ENCODE peak calls at places on chromosome 4, in five cellular contexts. E, Q, Z, N and K are unnamed samples.

GRCh38 chr4:66930216-66930615 is 615.1 kb downstream of the CENPC start:
- DNase-seq in E (no peak), Z (no peak), Q (no peak), N (no peak), K (no peak)

GRCh38 chr4:118904935-118905334 is 16.3 kb downstream of the SYNPO2 start:
- DNase-seq in Q (no peak), N (peak; percentile 59), E (no peak), Z (no peak), K (no peak)

GRCh38 chr4:83560523-83560922 is 24.6 kb downstream of the GPAT3 start:
- DNase-seq in Q (no peak), Z (no peak), E (no peak), N (no peak), K (no peak)

GRCh38 chr4:175253184-175253902 is 335.2 kb downstream of the ADAM29 start:
- DNase-seq in N (no peak), E (no peak), Q (peak; percentile 19), Z (no peak), K (peak; percentile 58)

GRCh38 chr4:156672492-156672891 is 299.1 kb downstream of the PDGFC start:
- DNase-seq in N (peak; percentile 59), Q (no peak), E (no peak), Z (no peak), K (no peak)

GRCh38 chr4:38917481-38918025 is 49.9 kb downstream of the FAM114A1 start:
- DNase-seq in Q (no peak), Z (no peak), E (no peak), N (peak; percentile 13), K (no peak)

GRCh38 chr4:149371021-149371420 is 444.6 kb downstream of the IQCM start:
- DNase-seq in N (peak; percentile 66), Q (peak; percentile 67), Z (peak; percentile 21), E (peak; percentile 34), K (peak; percentile 64)

GRCh38 chr4:139242511-139243051 is 37.4 kb downstream of the MGARP start:
- DNase-seq in Z (no peak), Q (no peak), E (no peak), N (peak; percentile 83), K (no peak)

GRCh38 chr4:54568184-54568583 is 89.6 kb upstream of the KIT start:
- DNase-seq in Q (no peak), Z (no peak), E (no peak), N (peak; percentile 84), K (no peak)

GRCh38 chr4:147550626-147551250 is 66.5 kb upstream of the TMEM184C start:
- DNase-seq in E (no peak), Q (no peak), Z (no peak), N (peak; percentile 88), K (no peak)

GRCh38 chr4:102348701-102349100 is 3.4 kb upstream of the SLC39A8 start:
- DNase-seq in Q (no peak), N (no peak), Z (no peak), E (no peak), K (no peak)

GRCh38 chr4:138893991-138894390 is 121.6 kb upstream of the NOCT start:
- DNase-seq in Q (no peak), Z (no peak), E (no peak), N (peak; percentile 25), K (no peak)

GRCh38 chr4:94126669-94127068 is 81.0 kb upstream of the SMARCAD1 start:
- DNase-seq in Q (peak; percentile 15), Z (no peak), E (peak; percentile 3), N (no peak), K (no peak)

GRCh38 chr4:186807131-186807530 is 83.5 kb upstream of the FAT1 start:
- DNase-seq in Q (no peak), E (no peak), Z (no peak), N (no peak), K (no peak)

GRCh38 chr4:33107813-33108212 is 2387.6 kb downstream of the PCDH7 start:
- DNase-seq in N (no peak), Z (no peak), Q (no peak), E (no peak), K (no peak)

GRCh38 chr4:4308800-4309441 is 18.9 kb downstream of the ZBTB49 start:
- DNase-seq in E (no peak), Z (no peak), Q (no peak), N (peak; percentile 79), K (peak; percentile 28)

GRCh38 chr4:166585491-166585890 is 648.8 kb downstream of the SPOCK3 start:
- DNase-seq in Q (no peak), Z (no peak), E (no peak), N (no peak), K (no peak)

GRCh38 chr4:79852305-79852730 is 220.7 kb downstream of the ANTXR2 start:
- DNase-seq in Z (peak; percentile 20), Q (peak; percentile 40), E (peak; percentile 10), N (peak; percentile 19), K (peak; percentile 69)

DNA sequence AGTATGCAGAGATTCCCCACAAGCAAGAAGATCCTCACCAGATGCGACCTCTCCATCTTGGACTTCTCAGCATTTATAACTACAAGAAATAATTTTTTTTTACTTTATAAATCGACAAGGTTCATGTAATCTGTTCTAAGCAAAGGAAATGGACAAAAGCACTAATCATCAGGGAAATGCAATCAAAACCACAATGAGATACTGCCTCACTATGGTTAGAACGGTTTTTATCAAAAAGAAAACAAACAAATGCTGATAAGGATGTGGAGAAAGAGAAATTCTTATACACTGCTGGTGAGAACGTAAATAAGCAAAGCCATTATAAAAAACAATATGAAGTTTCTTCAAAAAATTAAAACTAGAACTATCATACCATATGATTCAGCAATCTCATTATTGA is 1382.7 kb downstream of the ARAP2 start:
- DNase-seq in Q (no peak), N (peak; percentile 7), E (no peak), Z (no peak), K (no peak)
- H3K27ac ChIP-seq in Q (no peak overlapping the region), N (no peak overlapping the region), E (no peak overlapping the region), Z (no peak overlapping the region), K (no peak overlapping the region)

GRCh38 chr4:110619401-110620247 is 3.3 kb downstream of the PITX2 start:
- DNase-seq in Q (no peak), N (no peak), Z (no peak), E (no peak), K (peak; percentile 95)
- H3K27me3 ChIP-seq in Q (no peaks in the 10 kb centered on the region), N (peaks cover 83% of the 10 kb centered on the region), Z (peaks cover 97% of the 10 kb centered on the region), E (peaks cover 65% of the 10 kb centered on the region), K (peaks cover under 1% of the 10 kb centered on the region)

DNA sequence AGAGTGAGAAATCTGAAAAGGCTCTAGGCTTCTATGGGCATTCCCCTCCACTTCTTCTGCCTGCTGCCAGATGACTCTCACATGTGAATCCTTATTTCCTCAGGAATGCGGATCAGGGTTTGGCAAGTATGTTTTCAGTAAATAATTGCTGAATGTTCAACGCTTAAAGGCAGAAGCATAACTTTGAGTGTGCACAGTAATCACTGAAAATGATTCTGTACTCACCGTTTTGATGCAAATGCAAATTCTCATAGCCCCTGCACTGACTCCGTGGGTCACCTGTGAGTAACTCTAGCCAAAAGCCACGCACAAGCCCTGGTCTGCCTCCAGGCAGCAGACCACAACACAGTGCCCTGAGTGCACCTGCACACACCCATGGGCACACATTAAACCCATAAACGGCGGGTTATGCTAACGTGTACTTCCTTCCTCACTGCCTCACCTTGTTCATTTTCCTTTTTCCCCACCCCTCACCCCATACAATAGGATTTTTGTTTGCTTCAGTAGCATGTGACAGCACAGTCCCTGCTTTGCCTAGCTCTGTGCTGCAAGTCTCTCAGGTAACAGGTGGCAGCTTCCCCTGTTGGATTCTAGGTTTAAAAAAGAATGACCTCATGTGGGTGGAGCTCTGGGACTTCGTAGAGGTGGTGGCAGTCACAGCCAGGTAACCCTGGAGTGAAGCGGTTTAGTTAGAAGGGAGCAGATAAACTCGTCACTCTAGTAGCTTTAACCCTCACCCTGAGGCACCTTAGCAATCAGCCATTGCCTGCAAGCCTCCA is at the start of gene ARHGEF38:
- DNase-seq in Z (peak; percentile 90), E (no peak), Q (no peak), N (peak; percentile 33), K (peak; percentile 66)
- H3K9ac ChIP-seq in Z (peak within 1 kb of the TSS; percentile 80), E (no peak within 1 kb of the TSS), Q (no peak within 1 kb of the TSS), N (no peak within 1 kb of the TSS), K (no peak within 1 kb of the TSS)

GRCh38 chr4:136651932-136652331 is 880.4 kb downstream of the PCDH18 start:
- DNase-seq in Q (no peak), Z (no peak), E (no peak), N (no peak), K (no peak)
- H3K27ac ChIP-seq in Q (no peak overlapping the region), Z (no peak overlapping the region), E (no peak overlapping the region), N (no peak overlapping the region), K (no peak overlapping the region)

GRCh38 chr4:8732092-8732491 is 139.5 kb downstream of the CPZ start:
- DNase-seq in E (no peak), N (no peak), Q (no peak), Z (no peak), K (peak; percentile 20)

GRCh38 chr4:8732681-8733243 is 138.9 kb downstream of the HMX1 start:
- DNase-seq in E (no peak), Q (no peak), N (no peak), Z (no peak), K (peak; percentile 20)

GRCh38 chr4:8730159-8730558 is 137.6 kb downstream of the CPZ start:
- DNase-seq in E (no peak), Z (no peak), Q (no peak), N (no peak), K (peak; percentile 13)

GRCh38 chr4:8730681-8731080 is 138.1 kb downstream of the CPZ start:
- DNase-seq in E (no peak), Z (no peak), Q (no peak), N (no peak), K (peak; percentile 22)

GRCh38 chr4:8731364-8731763 is 138.8 kb downstream of the CPZ start:
- DNase-seq in Z (no peak), N (no peak), E (no peak), Q (no peak), K (peak; percentile 36)
- H3K27me3 ChIP-seq in Z (no peaks in the 10 kb centered on the region), N (no peaks in the 10 kb centered on the region), E (peaks cover 35% of the 10 kb centered on the region), Q (no peaks in the 10 kb centered on the region), K (no peaks in the 10 kb centered on the region)

GRCh38 chr4:128658214-128658621 is 151.3 kb upstream of the JADE1 start:
- DNase-seq in Z (no peak), Q (no peak), E (no peak), N (no peak), K (no peak)

GRCh38 chr4:128657638-128658037 is 151.9 kb upstream of the JADE1 start:
- DNase-seq in Q (no peak), N (no peak), E (no peak), Z (no peak), K (no peak)

GRCh38 chr4:128649575-128650205 is 159.8 kb upstream of the JADE1 start:
- DNase-seq in N (peak; percentile 75), Q (no peak), E (peak; percentile 6), Z (peak; percentile 53), K (no peak)

GRCh38 chr4:128654465-128654864 is 155.0 kb upstream of the JADE1 start:
- DNase-seq in Z (no peak), N (no peak), E (no peak), Q (no peak), K (no peak)

GRCh38 chr4:128653514-128654420 is 155.7 kb upstream of the JADE1 start:
- DNase-seq in Q (no peak), Z (peak; percentile 47), N (no peak), E (no peak), K (no peak)
- H3K9ac ChIP-seq in Q (no peak overlapping the region), Z (no peak overlapping the region), N (no peak overlapping the region), E (no peak overlapping the region), K (peak overlapping the region; percentile 14)

DNA sequence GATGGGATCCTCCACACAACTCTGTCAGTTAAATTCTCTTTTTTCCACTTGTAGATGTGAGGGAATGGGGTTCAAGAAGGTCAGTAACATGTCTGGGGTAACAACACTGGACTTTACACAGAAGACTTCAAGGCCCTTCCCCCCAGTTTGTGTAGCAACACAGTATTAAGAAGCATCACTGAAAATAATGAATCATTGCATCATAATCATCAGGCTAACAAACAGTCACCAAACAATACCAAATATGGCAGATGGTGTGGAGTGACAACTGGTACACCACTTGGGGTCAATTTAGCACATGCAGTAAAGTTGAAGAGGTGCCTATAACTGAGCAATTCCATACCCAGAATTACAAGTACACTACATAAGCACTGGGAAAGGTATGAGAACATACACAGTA is 38.6 kb downstream of the BOD1L1 start:
- DNase-seq in N (no peak), Z (no peak), Q (no peak), E (no peak), K (no peak)
- H3K27ac ChIP-seq in N (no peak overlapping the region), Z (no peak overlapping the region), Q (no peak overlapping the region), E (no peak overlapping the region), K (no peak overlapping the region)